ENCODE peak calls at places on chromosomes 5 and 9, in five cellular contexts. Z is cardiac fibroblast; W is activated T-cell treated with anti-CD3 and anti-CD28 coated beads, Interleukin-2, amount 50 U/mL, for 72 hours; F is CD4-positive, alpha-beta memory T cell; B is NCI-H2081. M is an unnamed sample.

GRCh38 chr9:126117158-126117425 is 209.5 kb upstream of the MVB12B start:
- DNase-seq in Z (no peak), W (no peak), F (no peak), B (no peak), M (no peak)

GRCh38 chr5:41772071-41772470 is 98.2 kb downstream of the OXCT1 start:
- DNase-seq in Z (no peak), W (no peak), F (no peak), B (no peak), M (no peak)

GRCh38 chr9:84070590-84070989 is 90.0 kb downstream of the RMI1 start:
- DNase-seq in Z (no peak), W (no peak), F (no peak), B (no peak), M (no peak)

GRCh38 chr9:134099123-134099761 is 31.4 kb upstream of the BRD3 start:
- DNase-seq in Z (peak), W (peak), F (peak), B (peak), M (peak)

GRCh38 chr9:36486933-36487481 is 85.7 kb upstream of the MELK start:
- DNase-seq in Z (peak), W (peak), F (peak), B (peak), M (peak)

GRCh38 chr9:133476941-133477340 is 2.0 kb downstream of the SLC2A6 start:
- DNase-seq in Z (no peak), W (no peak), F (no peak), B (no peak), M (no peak)

GRCh38 chr5:176700239-176700847 is 53.1 kb downstream of the TSPAN17 start:
- DNase-seq in Z (peak), W (peak), F (no peak), B (peak), M (no peak)

GRCh38 chr5:134146651-134147544 is 29.9 kb downstream of the SKP1 start:
- DNase-seq in Z (no peak), W (no peak), F (no peak), B (no peak), M (peak)

GRCh38 chr9:72592501-72593403 is 71.3 kb downstream of the TMC1 start:
- DNase-seq in Z (peak), W (peak), F (peak), B (peak), M (no peak)

GRCh38 chr5:143968071-143968878 is 156.3 kb downstream of the HMHB1 start:
- DNase-seq in Z (peak), W (peak), F (peak), B (peak), M (peak)

GRCh38 chr5:81749186-81749561 is 1.7 kb downstream of the SSBP2 start:
- DNase-seq in Z (peak), W (no peak), F (no peak), B (no peak), M (peak)

GRCh38 chr5:14753947-14754346 is 89.4 kb downstream of the OTULIN start:
- DNase-seq in Z (no peak), W (no peak), F (no peak), B (no peak), M (no peak)

GRCh38 chr5:322942-323879 is 1.7 kb downstream of the AHRR start:
- DNase-seq in Z (no peak), W (no peak), F (no peak), B (peak), M (no peak)